ENCODE peak calls at places on chromosome 3, in four cellular contexts. M is foreskin fibroblast; J is CD4-positive, CD25-positive, alpha-beta regulatory T cell; S is endodermal cell. P is an unnamed sample.

GRCh38 chr3:38588276-38588971 is 61.1 kb downstream of the SCN5A start:
- DNase-seq in M (no peak), J (no peak), S (peak), P (no peak)

GRCh38 chr3:50337175-50337861 is 3.3 kb downstream of the RASSF1 start:
- DNase-seq in J (peak), S (peak), M (peak), P (peak)

GRCh38 chr3:71056327-71056726 is 527.2 kb downstream of the FOXP1 start:
- DNase-seq in M (peak), S (no peak), J (no peak), P (peak)

GRCh38 chr3:98917608-98918007 is 16.1 kb upstream of the DCBLD2 start:
- DNase-seq in S (no peak), J (no peak), M (no peak), P (no peak)

GRCh38 chr3:39313289-39313688 is 16.2 kb upstream of the CCR8 start:
- DNase-seq in M (no peak), J (no peak), S (no peak), P (no peak)

GRCh38 chr3:1196997-1197396 is 104.2 kb downstream of the CNTN6 start:
- DNase-seq in J (no peak), S (no peak), M (no peak), P (no peak)

GRCh38 chr3:48798998-48799397 is 48.7 kb downstream of the PRKAR2A start:
- DNase-seq in S (no peak), M (no peak), J (no peak), P (peak)

GRCh38 chr3:19901337-19901736 is 32.7 kb downstream of the EFHB start:
- DNase-seq in M (no peak), S (no peak), J (no peak), P (no peak)

GRCh38 chr3:194727435-194728128 is 41.9 kb downstream of the FAM43A start:
- DNase-seq in M (no peak), J (no peak), S (no peak), P (peak)

GRCh38 chr3:12224181-12225147 is 64.4 kb upstream of the PPARG start:
- DNase-seq in S (peak), J (no peak), M (peak), P (peak)

GRCh38 chr3:158110658-158111018 is 749 bp downstream of the RSRC1 start:
- DNase-seq in J (no peak), M (no peak), S (no peak), P (peak)

GRCh38 chr3:130395916-130396315 is 50.4 kb downstream of the COL6A5 start:
- DNase-seq in S (peak), J (no peak), M (peak), P (peak)

GRCh38 chr3:49173792-49174170 is 2.4 kb downstream of the KLHDC8B start:
- DNase-seq in S (no peak), J (no peak), M (no peak), P (no peak)

GRCh38 chr3:3110299-3110630 is at the start of gene IL5RA:
- DNase-seq in J (no peak), M (no peak), S (peak), P (peak)

GRCh38 chr3:128060473-128061381 is 8.5 kb downstream of the SEC61A1 start:
- DNase-seq in S (peak), M (peak), J (no peak), P (peak)

GRCh38 chr3:73164622-73165021 is 103.2 kb downstream of the EBLN2 start:
- DNase-seq in M (no peak), J (no peak), S (no peak), P (no peak)

GRCh38 chr3:60948488-60948887 is 302.8 kb downstream of the FHIT start:
- DNase-seq in S (no peak), M (no peak), J (peak), P (peak)

GRCh38 chr3:184965639-184966430 is 153.9 kb downstream of the VPS8 start:
- DNase-seq in S (no peak), M (no peak), J (peak), P (no peak)

GRCh38 chr3:129975332-129976090 is 991 bp downstream of the TRH start:
- DNase-seq in S (peak), M (no peak), J (peak), P (no peak)

GRCh38 chr3:37290551-37290950 is 116.2 kb upstream of the LRRFIP2 start:
- DNase-seq in J (no peak), M (peak), S (no peak), P (peak)

GRCh38 chr3:16461463-16462245 is 51.8 kb downstream of the RFTN1 start:
- DNase-seq in M (no peak), S (no peak), J (no peak), P (no peak)

GRCh38 chr3:122773856-122774535 is 19.6 kb downstream of the HSPBAP1 start:
- DNase-seq in S (no peak), M (no peak), J (no peak), P (no peak)

GRCh38 chr3:185561374-185561943 is 9.1 kb upstream of the LIPH start:
- DNase-seq in J (no peak), M (no peak), S (peak), P (no peak)

GRCh38 chr3:119831022-119831421 is 49.1 kb downstream of the NR1I2 start:
- DNase-seq in J (peak), M (no peak), S (peak), P (no peak)

GRCh38 chr3:183906234-183906921 is 21.7 kb upstream of the PARL start:
- DNase-seq in S (no peak), M (no peak), J (no peak), P (no peak)

GRCh38 chr3:32510075-32510724 is 7.5 kb upstream of the CMTM6 start:
- DNase-seq in J (peak), S (peak), M (peak), P (peak)

GRCh38 chr3:55446860-55447259 is 40.2 kb downstream of the WNT5A start:
- DNase-seq in J (no peak), S (no peak), M (no peak), P (peak)

GRCh38 chr3:168545591-168545990 is 449.9 kb upstream of the GOLIM4 start:
- DNase-seq in J (no peak), M (no peak), S (peak), P (no peak)

GRCh38 chr3:113111308-113111707 is 100.0 kb upstream of the BOC start:
- DNase-seq in J (peak), S (peak), M (no peak), P (no peak)

GRCh38 chr3:115099115-115099884 is 47.8 kb downstream of the ZBTB20 start:
- DNase-seq in M (no peak), J (no peak), S (no peak), P (no peak)

GRCh38 chr3:115095236-115095635 is 51.9 kb downstream of the ZBTB20 start:
- DNase-seq in S (no peak), J (no peak), M (no peak), P (no peak)

GRCh38 chr3:115100806-115101205 is 46.3 kb downstream of the ZBTB20 start:
- DNase-seq in S (no peak), J (no peak), M (no peak), P (no peak)

GRCh38 chr3:115100172-115100571 is 46.9 kb downstream of the ZBTB20 start:
- DNase-seq in S (no peak), J (peak), M (peak), P (peak)

GRCh38 chr3:115098354-115099073 is 48.6 kb downstream of the ZBTB20 start:
- DNase-seq in J (no peak), M (no peak), S (no peak), P (no peak)
- H3K4me3 ChIP-seq in J (no peak), M (no peak), S (no peak), P (no peak)

DNA sequence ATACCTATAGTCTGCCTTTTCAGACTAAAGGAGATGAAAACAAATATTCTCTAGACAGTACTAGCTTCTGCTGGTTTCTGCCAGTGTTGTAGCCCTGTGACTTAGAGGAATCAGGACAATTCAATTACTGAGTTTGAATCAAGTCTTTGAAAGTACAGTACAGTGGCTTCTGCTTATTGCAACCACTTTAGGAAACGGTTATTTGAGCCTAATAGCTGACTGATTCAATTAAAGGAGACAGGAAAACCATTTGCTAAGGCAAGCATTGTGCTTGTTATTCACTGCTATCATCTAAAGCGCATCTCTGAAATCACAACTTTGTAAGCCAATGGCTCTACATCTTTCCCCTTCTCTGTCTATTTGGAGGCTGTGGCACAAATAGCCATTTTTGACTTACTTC is 90.1 kb upstream of the ARL6 start:
- DNase-seq in M (no peak), S (no peak), J (no peak), P (no peak)
- H3K4me3 ChIP-seq in M (no peak), S (no peak), J (no peak), P (no peak)

GRCh38 chr3:167110906-167111305 is 269.2 kb downstream of the ZBBX start:
- DNase-seq in M (no peak), J (no peak), S (peak), P (peak)
- H3K4me3 ChIP-seq in M (no peak), J (no peak), S (no peak), P (no peak)

GRCh38 chr3:26015752-26016151 is 225.9 kb downstream of the OXSM start:
- DNase-seq in J (no peak), S (peak), M (no peak), P (no peak)

GRCh38 chr3:26011276-26011675 is 221.4 kb downstream of the OXSM start:
- DNase-seq in M (no peak), J (no peak), S (no peak), P (no peak)
- H3K4me3 ChIP-seq in M (no peak), J (no peak), S (no peak), P (no peak)

P was measured in bronchial epithelial cell.